ENCODE peak calls at places on chromosome 17, in six cellular contexts. X, Z, Y, L, G and N are unnamed samples.

GRCh38 chr17:35664685-35665084 is 66.8 kb upstream of the RASL10B start:
- DNase-seq in X (no peak), G (no peak), Y (no peak), Z (no peak), L (no peak), N (no peak)

GRCh38 chr17:79626156-79626890 is 15.5 kb upstream of the RBFOX3 start:
- DNase-seq in L (no peak), Z (no peak), G (no peak), Y (no peak), X (no peak), N (no peak)

GRCh38 chr17:62757518-62757951 is 50.6 kb downstream of the MARCHF10 start:
- DNase-seq in G (peak; percentile 43), Z (no peak), X (no peak), L (no peak), Y (no peak), N (no peak)

GRCh38 chr17:64183815-64184397 is 54.0 kb upstream of the ERN1 start:
- DNase-seq in X (no peak), Z (no peak), L (no peak), G (no peak), Y (no peak), N (peak; percentile 26)

GRCh38 chr17:77307479-77308198 is 166.9 kb downstream of the SEC14L1 start:
- DNase-seq in Y (no peak), Z (no peak), G (no peak), L (no peak), X (no peak), N (no peak)

GRCh38 chr17:1074886-1075665 is 78.1 kb downstream of the TIMM22 start:
- DNase-seq in Z (no peak), L (peak; percentile 53), X (no peak), Y (no peak), G (no peak), N (no peak)

GRCh38 chr17:19753049-19753444 is 4.9 kb upstream of the ALDH3A1 start:
- DNase-seq in Y (no peak), X (no peak), Z (peak; percentile 40), G (peak; percentile 77), L (peak; percentile 64), N (peak; percentile 97)

GRCh38 chr17:16383216-16383615 is 2.3 kb downstream of the UBB start:
- DNase-seq in Z (no peak), G (no peak), Y (no peak), X (no peak), L (no peak), N (no peak)

GRCh38 chr17:34368455-34369195 is 5.6 kb upstream of the CCL1 start:
- DNase-seq in L (no peak), Z (no peak), X (no peak), Y (no peak), G (no peak), N (no peak)

GRCh38 chr17:10069301-10069700 is 129.1 kb downstream of the GAS7 start:
- DNase-seq in X (no peak), L (no peak), G (no peak), Z (peak; percentile 44), Y (no peak), N (no peak)

GRCh38 chr17:61250335-61250890 is 149.2 kb upstream of the TBX2 start:
- DNase-seq in X (no peak), Z (no peak), G (peak; percentile 52), L (no peak), Y (no peak), N (peak; percentile 32)

GRCh38 chr17:1568950-1569810 is 6.6 kb upstream of the PITPNA start:
- DNase-seq in Y (no peak), G (no peak), X (no peak), Z (no peak), L (no peak), N (peak; percentile 37)

GRCh38 chr17:2712300-2713043 is 908 bp upstream of the CLUH start:
- DNase-seq in L (no peak), X (peak; percentile 30), Z (no peak), G (no peak), Y (no peak), N (no peak)

GRCh38 chr17:35786941-35787432 is 8.5 kb downstream of the MMP28 start:
- DNase-seq in Y (no peak), Z (no peak), L (no peak), X (no peak), G (no peak), N (no peak)

GRCh38 chr17:80279895-80280294 is 19.2 kb downstream of the RNF213 start:
- DNase-seq in Y (peak; percentile 37), L (peak; percentile 63), Z (peak; percentile 45), X (no peak), G (peak; percentile 93), N (peak; percentile 56)

GRCh38 chr17:60823520-60823919 is 145.9 kb downstream of the BCAS3 start:
- DNase-seq in G (no peak), L (no peak), Z (no peak), Y (no peak), X (no peak), N (peak; percentile 49)

GRCh38 chr17:15910791-15911190 is 34.1 kb upstream of the ADORA2B start:
- DNase-seq in Z (no peak), X (no peak), L (no peak), Y (no peak), G (no peak), N (peak; percentile 76)

GRCh38 chr17:69677130-69677529 is 262.6 kb downstream of the MAP2K6 start:
- DNase-seq in G (peak; percentile 13), L (no peak), Y (no peak), X (no peak), Z (no peak), N (no peak)

GRCh38 chr17:56891751-56892150 is 22.1 kb downstream of the TRIM25 start:
- DNase-seq in Z (peak; percentile 37), X (no peak), G (no peak), L (peak; percentile 44), Y (peak; percentile 15), N (no peak)

GRCh38 chr17:78019367-78019975 is 61.0 kb downstream of the TNRC6C start:
- DNase-seq in Y (peak; percentile 53), G (peak; percentile 65), X (peak; percentile 49), L (no peak), Z (no peak), N (peak; percentile 57)

GRCh38 chr17:67239597-67239996 is 5.4 kb downstream of the HELZ start:
- DNase-seq in G (peak; percentile 80), L (no peak), X (no peak), Y (no peak), Z (no peak), N (peak; percentile 79)

GRCh38 chr17:20993863-20994778 is 48.7 kb downstream of the USP22 start:
- DNase-seq in X (no peak), L (no peak), Z (no peak), Y (no peak), G (no peak), N (no peak)

GRCh38 chr17:81842725-81843504 is 8.1 kb upstream of the PPP1R27 start:
- DNase-seq in Y (no peak), Z (peak; percentile 70), X (no peak), L (no peak), G (no peak), N (peak; percentile 48)

GRCh38 chr17:66403846-66404597 is 101.6 kb downstream of the PRKCA start:
- DNase-seq in G (peak; percentile 31), Y (no peak), X (no peak), Z (no peak), L (no peak), N (no peak)

GRCh38 chr17:82064433-82065192 is 991 bp downstream of the DUS1L start:
- DNase-seq in X (peak; percentile 65), L (no peak), Y (no peak), G (no peak), Z (no peak), N (peak; percentile 53)

GRCh38 chr17:46977750-46978488 is 1.1 kb downstream of the RPRML start:
- DNase-seq in Y (no peak), X (no peak), L (no peak), G (no peak), Z (no peak), N (no peak)
- H3K4me3 ChIP-seq in Y (peak overlapping the region; percentile 33), X (peak overlapping the region; percentile 70), L (peak overlapping the region; percentile 61), G (no peak overlapping the region), Z (no peak overlapping the region), N (no peak overlapping the region)

GRCh38 chr17:72430611-72431432 is 310.0 kb downstream of the SOX9 start:
- DNase-seq in L (no peak), G (no peak), Z (no peak), Y (peak; percentile 50), X (no peak), N (no peak)
- TF ChIP-seq CTCF in L (no peak), G (peak; percentile 42), Z (no peak), Y (peak; percentile 59), X (peak; percentile 48), N (no peak)

DNA sequence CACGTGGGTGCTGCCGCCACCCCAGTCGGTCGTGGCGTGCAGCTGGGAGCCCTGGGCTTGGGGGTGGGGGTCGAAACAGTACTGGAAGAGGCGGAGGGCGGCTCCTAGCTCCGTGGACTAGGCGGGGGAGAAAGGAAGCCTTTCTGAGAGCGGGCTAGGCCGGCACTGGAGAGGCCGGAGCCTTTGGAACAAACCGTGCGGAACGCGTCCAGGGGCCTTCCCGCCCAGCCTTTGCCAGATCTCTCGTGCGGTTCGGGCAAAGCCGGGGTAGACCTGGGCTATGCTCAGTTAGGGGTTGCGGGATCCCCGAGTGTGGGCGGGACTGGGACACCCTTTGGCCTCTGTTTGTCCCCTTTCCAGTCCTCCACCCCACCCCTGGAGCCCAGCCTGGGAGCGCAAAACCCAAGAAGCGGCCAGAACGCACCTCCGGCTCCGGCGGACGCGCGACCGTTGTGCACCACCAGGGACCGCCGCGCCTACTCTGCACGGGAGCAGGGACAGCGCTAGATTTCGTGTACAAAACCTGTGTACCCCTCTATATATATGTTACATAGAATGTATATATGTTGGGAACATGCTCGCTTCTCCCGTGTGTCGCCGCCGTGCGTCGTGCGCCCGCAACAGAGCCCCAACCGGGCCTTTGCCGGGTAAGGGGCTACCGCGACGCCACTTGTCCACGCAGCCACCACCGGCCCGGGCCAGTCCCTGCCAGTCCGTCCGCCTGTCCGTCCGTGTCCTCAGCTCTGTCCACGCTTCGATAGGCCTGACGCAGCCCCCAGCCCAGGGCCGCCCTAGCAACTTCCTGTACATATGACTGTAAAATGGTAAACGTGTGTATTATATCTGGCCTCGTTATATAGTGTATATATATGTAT is 26.2 kb downstream of the SREBF1 start:
- DNase-seq in Y (peak; percentile 66), G (peak; percentile 20), L (peak; percentile 45), Z (no peak), X (no peak), N (no peak)
- H3K4me3 ChIP-seq in Y (no peak overlapping the region), G (no peak overlapping the region), L (peak overlapping the region; percentile 34), Z (no peak overlapping the region), X (no peak overlapping the region), N (no peak overlapping the region)

GRCh38 chr17:27368971-27369370 is 75.1 kb downstream of the WSB1 start:
- DNase-seq in Y (no peak), Z (no peak), L (no peak), X (no peak), G (no peak), N (no peak)
- TF ChIP-seq CTCF in Y (no peak), Z (no peak), L (no peak), X (no peak), G (no peak), N (no peak)

GRCh38 chr17:45171338-45172231 is 9.9 kb downstream of the HEXIM2 start:
- DNase-seq in X (no peak), G (no peak), L (no peak), Y (no peak), Z (peak; percentile 58), N (peak; percentile 86)
- H3K4me3 ChIP-seq in X (no peak overlapping the region), G (no peak overlapping the region), L (peak overlapping the region; percentile 34), Y (no peak overlapping the region), Z (no peak overlapping the region), N (peak overlapping the region; percentile 62)

GRCh38 chr17:75086496-75087181 is 1.1 kb upstream of the SLC16A5 start:
- DNase-seq in L (no peak), Z (no peak), X (no peak), Y (no peak), G (no peak), N (no peak)
- TF ChIP-seq CTCF in L (no peak), Z (no peak), X (no peak), Y (no peak), G (no peak), N (no peak)